ENCODE peak calls at places on chromosomes 5 and 9, in seven cellular contexts. N, G, J, R, D, O and Y are unnamed samples.

GRCh38 chr9:126499005-126499910 is 114.5 kb upstream of the LMX1B start:
- DNase-seq in N (no peak), G (no peak), J (no peak), R (no peak), D (peak), O (no peak), Y (no peak)

GRCh38 chr5:171615201-171616001 is 170.2 kb upstream of the SMIM23 start:
- DNase-seq in N (no peak), G (no peak), J (no peak), R (no peak), D (peak), O (peak), Y (no peak)

GRCh38 chr5:69484891-69485290 is 7.7 kb upstream of the OCLN start:
- DNase-seq in N (no peak), G (no peak), J (no peak), R (peak), D (no peak), O (no peak), Y (no peak)

GRCh38 chr5:41795125-41795524 is 75.1 kb downstream of the OXCT1 start:
- DNase-seq in N (no peak), G (no peak), J (no peak), R (no peak), D (no peak), O (no peak), Y (no peak)

GRCh38 chr9:95381243-95381642 is 63.7 kb upstream of the FANCC start:
- DNase-seq in N (no peak), G (no peak), J (no peak), R (peak), D (peak), O (no peak), Y (no peak)

GRCh38 chr9:32502459-32502858 is 23.5 kb downstream of the RIGI start:
- DNase-seq in N (peak), G (no peak), J (no peak), R (peak), D (peak), O (no peak), Y (no peak)

GRCh38 chr5:143138839-143139238 is 264.6 kb downstream of the NR3C1 start:
- DNase-seq in N (no peak), G (no peak), J (no peak), R (no peak), D (no peak), O (no peak), Y (no peak)

GRCh38 chr5:45399041-45399440 is 297.1 kb downstream of the HCN1 start:
- DNase-seq in N (no peak), G (no peak), J (no peak), R (no peak), D (no peak), O (no peak), Y (no peak)

GRCh38 chr9:81686614-81687520 is 2.5 kb downstream of the TLE1 start:
- DNase-seq in N (no peak), G (peak), J (peak), R (peak), D (peak), O (peak), Y (peak)

GRCh38 chr9:94991961-94992907 is 265.7 kb downstream of the AOPEP start:
- DNase-seq in N (no peak), G (no peak), J (no peak), R (no peak), D (no peak), O (no peak), Y (no peak)

GRCh38 chr5:82939326-82939725 is 137.9 kb downstream of the TMEM167A start:
- DNase-seq in N (no peak), G (no peak), J (no peak), R (no peak), D (no peak), O (no peak), Y (no peak)

GRCh38 chr5:161535762-161536161 is 10.8 kb downstream of the GABRB2 start:
- DNase-seq in N (no peak), G (no peak), J (no peak), R (no peak), D (no peak), O (no peak), Y (no peak)
- TF ChIP-seq CTCF in N (no peak), G (no peak), J (no peak), R (no peak), D (no peak), O (no peak), Y (peak)

DNA sequence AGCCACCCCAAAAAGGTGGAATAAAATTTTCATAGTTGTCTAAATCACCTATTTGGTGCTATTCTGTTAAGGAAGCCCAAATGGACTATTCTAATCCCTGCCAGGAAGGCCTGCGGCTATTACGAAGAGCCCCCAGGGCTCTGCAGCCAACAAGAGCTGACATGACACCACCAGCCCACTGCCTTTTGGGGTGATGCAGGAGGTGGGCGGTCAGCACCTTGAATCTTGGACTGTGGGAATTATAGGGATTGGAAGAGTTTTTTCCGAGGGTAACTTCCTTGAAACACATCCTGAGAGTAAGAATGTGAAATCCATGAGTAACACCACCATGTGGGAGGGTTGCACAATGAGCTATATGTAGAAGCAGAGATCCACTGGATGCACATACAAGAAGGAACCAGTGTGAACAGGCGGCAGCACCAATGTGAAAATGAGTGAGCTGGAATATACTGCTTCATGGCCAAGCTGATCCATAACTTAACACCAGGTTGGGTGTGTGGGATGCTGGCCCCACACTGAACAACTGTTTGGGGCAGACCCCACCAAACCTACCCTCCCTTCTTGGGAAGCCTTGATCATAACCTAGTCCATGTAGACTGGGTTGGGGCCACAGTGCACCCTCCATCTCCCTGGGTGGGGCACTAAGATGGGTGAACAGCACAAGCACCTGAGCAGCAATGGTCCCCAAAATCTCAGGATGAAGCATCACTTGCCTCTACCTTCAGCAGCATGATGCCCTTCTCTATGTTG is 239.0 kb downstream of the FSTL4 start:
- DNase-seq in N (no peak), G (no peak), J (no peak), R (peak), D (no peak), O (no peak), Y (no peak)
- TF ChIP-seq CTCF in N (no peak), G (no peak), J (no peak), R (no peak), D (no peak), O (no peak), Y (no peak)

GRCh38 chr9:7293091-7293490 is 506.5 kb downstream of the DMAC1 start:
- DNase-seq in N (no peak), G (no peak), J (no peak), R (no peak), D (no peak), O (no peak), Y (no peak)

GRCh38 chr9:7300484-7300883 is 499.1 kb downstream of the DMAC1 start:
- DNase-seq in N (no peak), G (no peak), J (no peak), R (no peak), D (no peak), O (no peak), Y (no peak)

GRCh38 chr9:7298123-7298522 is 501.5 kb downstream of the DMAC1 start:
- DNase-seq in N (no peak), G (no peak), J (no peak), R (no peak), D (no peak), O (no peak), Y (no peak)

GRCh38 chr9:7297521-7297920 is 502.1 kb downstream of the DMAC1 start:
- DNase-seq in N (no peak), G (no peak), J (no peak), R (no peak), D (no peak), O (no peak), Y (no peak)
- TF ChIP-seq CTCF in N (no peak), G (no peak), J (no peak), R (no peak), D (no peak), O (no peak), Y (no peak)

DNA sequence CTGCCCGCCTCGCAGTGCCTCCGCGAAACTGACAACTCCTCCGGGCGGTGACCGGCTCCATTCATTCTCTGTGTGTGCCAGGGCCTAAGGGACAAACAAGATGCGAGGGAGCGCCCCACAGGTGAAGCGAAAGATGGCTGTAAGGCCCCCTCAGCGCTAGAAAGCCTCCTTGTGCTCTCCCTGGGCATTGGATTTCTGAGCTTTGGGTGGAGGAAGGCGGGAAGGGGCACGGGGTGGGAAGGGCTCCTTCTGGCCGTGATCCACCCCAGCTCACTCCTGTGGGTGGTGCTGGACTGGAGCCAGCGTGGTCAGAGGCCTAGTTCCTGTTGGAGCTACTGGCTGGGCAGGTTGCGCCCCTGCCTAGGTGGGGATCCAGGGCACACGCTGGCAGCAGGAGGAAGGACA is 943 bp downstream of the GALNT12 start:
- DNase-seq in N (no peak), G (no peak), J (peak), R (no peak), D (no peak), O (no peak), Y (no peak)
- TF ChIP-seq CTCF in N (no peak), G (no peak), J (no peak), R (no peak), D (no peak), O (no peak), Y (no peak)

DNA sequence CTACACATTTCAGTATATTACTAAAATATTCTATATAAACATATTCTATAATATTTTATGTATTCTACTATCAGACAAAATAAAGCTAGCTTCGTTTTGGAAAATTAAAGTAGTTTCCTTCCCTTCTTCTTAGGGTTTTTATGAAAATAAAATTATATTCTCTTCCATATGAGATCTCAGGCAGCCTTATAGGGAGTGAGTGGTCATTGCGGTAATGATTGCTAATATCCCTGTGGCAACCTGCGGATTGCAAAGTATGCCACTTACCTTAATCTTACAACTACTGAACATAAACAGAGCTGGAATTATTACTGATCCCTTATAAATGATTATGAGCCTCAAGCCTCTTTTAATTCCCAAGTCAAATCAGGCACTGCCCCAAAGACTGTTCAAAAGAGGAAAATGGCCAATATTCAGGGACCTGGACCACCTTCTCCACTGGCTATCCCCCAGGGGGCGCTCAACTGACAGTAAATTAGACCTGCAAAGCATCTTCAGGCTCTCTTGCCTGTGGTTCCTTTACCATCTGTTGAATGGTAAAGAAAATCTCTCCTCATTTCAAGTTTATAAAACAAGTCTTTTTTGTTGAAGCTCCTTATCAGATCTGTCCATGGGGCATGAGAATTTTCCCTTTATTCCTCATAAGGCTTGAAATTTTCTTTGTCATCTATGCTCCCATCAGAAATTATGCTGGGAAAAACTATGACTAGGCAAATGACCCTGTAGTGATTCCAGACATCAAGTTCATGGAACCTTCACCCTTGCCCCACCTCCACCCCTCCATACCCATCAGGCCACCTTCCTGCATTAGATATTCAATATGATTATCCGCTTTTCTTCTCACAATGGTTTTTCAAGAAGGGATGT is 163.9 kb downstream of the CEMIP2 start:
- DNase-seq in N (peak), G (peak), J (peak), R (peak), D (peak), O (peak), Y (peak)
- TF ChIP-seq CTCF in N (peak), G (peak), J (peak), R (peak), D (peak), O (peak), Y (peak)